ENCODE peak calls at places on chromosome 17, in eight cellular contexts. One of them, this sample, is unnamed.

GRCh38 chr17:39264119-39264518 is 38.4 kb upstream of the STAC2 start:
- DNase-seq in substantia nigra: no peak
- DNase-seq in pulmonary artery endothelial cell: no peak
- DNase-seq in activated CD4-positive, alpha-beta T cell treated with anti-CD3 and anti-CD28 coated beads, Interleukin-2, amount 50 U/mL, for 1 hour: no peak
- DNase-seq in MCF 10A: no peak
- DNase-seq in psoas muscle: peak
- DNase-seq in GM10248: no peak
- DNase-seq in CD8-positive, alpha-beta memory T cell: no peak
- DNase-seq in this sample: no peak

GRCh38 chr17:75270218-75270965 is 639 bp downstream of the MIF4GD start:
- DNase-seq in MCF 10A: peak
- DNase-seq in activated CD4-positive, alpha-beta T cell treated with anti-CD3 and anti-CD28 coated beads, Interleukin-2, amount 50 U/mL, for 1 hour: peak
- DNase-seq in pulmonary artery endothelial cell: no peak
- DNase-seq in GM10248: peak
- DNase-seq in substantia nigra: no peak
- DNase-seq in psoas muscle: peak
- DNase-seq in CD8-positive, alpha-beta memory T cell: peak
- DNase-seq in this sample: no peak

GRCh38 chr17:66727634-66728570 is 107.0 kb upstream of the CACNG5 start:
- DNase-seq in psoas muscle: peak
- DNase-seq in substantia nigra: peak
- DNase-seq in activated CD4-positive, alpha-beta T cell treated with anti-CD3 and anti-CD28 coated beads, Interleukin-2, amount 50 U/mL, for 1 hour: peak
- DNase-seq in pulmonary artery endothelial cell: peak
- DNase-seq in MCF 10A: peak
- DNase-seq in GM10248: peak
- DNase-seq in CD8-positive, alpha-beta memory T cell: peak
- DNase-seq in this sample: peak

GRCh38 chr17:6241996-6242395 is 171.8 kb downstream of the WSCD1 start:
- DNase-seq in pulmonary artery endothelial cell: no peak
- DNase-seq in MCF 10A: no peak
- DNase-seq in GM10248: no peak
- DNase-seq in CD8-positive, alpha-beta memory T cell: no peak
- DNase-seq in activated CD4-positive, alpha-beta T cell treated with anti-CD3 and anti-CD28 coated beads, Interleukin-2, amount 50 U/mL, for 1 hour: no peak
- DNase-seq in psoas muscle: no peak
- DNase-seq in substantia nigra: no peak
- DNase-seq in this sample: no peak

GRCh38 chr17:55482591-55483389 is 28.5 kb downstream of the SMIM36 start:
- DNase-seq in CD8-positive, alpha-beta memory T cell: no peak
- DNase-seq in MCF 10A: no peak
- DNase-seq in psoas muscle: no peak
- DNase-seq in activated CD4-positive, alpha-beta T cell treated with anti-CD3 and anti-CD28 coated beads, Interleukin-2, amount 50 U/mL, for 1 hour: no peak
- DNase-seq in pulmonary artery endothelial cell: no peak
- DNase-seq in GM10248: no peak
- DNase-seq in substantia nigra: no peak
- DNase-seq in this sample: no peak

GRCh38 chr17:68600881-68601564 is at the start of gene FAM20A:
- DNase-seq in GM10248: no peak
- DNase-seq in activated CD4-positive, alpha-beta T cell treated with anti-CD3 and anti-CD28 coated beads, Interleukin-2, amount 50 U/mL, for 1 hour: no peak
- DNase-seq in substantia nigra: no peak
- DNase-seq in psoas muscle: peak
- DNase-seq in CD8-positive, alpha-beta memory T cell: no peak
- DNase-seq in pulmonary artery endothelial cell: no peak
- DNase-seq in MCF 10A: no peak
- DNase-seq in this sample: no peak

GRCh38 chr17:596287-596686 is 118.4 kb downstream of the VPS53 start:
- DNase-seq in pulmonary artery endothelial cell: no peak
- DNase-seq in MCF 10A: no peak
- DNase-seq in GM10248: no peak
- DNase-seq in psoas muscle: no peak
- DNase-seq in CD8-positive, alpha-beta memory T cell: no peak
- DNase-seq in activated CD4-positive, alpha-beta T cell treated with anti-CD3 and anti-CD28 coated beads, Interleukin-2, amount 50 U/mL, for 1 hour: no peak
- DNase-seq in substantia nigra: no peak
- DNase-seq in this sample: no peak

GRCh38 chr17:59287452-59287851 is 44.0 kb upstream of the YPEL2 start:
- DNase-seq in GM10248: no peak
- DNase-seq in pulmonary artery endothelial cell: peak
- DNase-seq in MCF 10A: peak
- DNase-seq in CD8-positive, alpha-beta memory T cell: no peak
- DNase-seq in activated CD4-positive, alpha-beta T cell treated with anti-CD3 and anti-CD28 coated beads, Interleukin-2, amount 50 U/mL, for 1 hour: no peak
- DNase-seq in substantia nigra: no peak
- DNase-seq in psoas muscle: no peak
- DNase-seq in this sample: no peak

GRCh38 chr17:27504188-27504995 is 48.1 kb downstream of the KSR1 start:
- DNase-seq in CD8-positive, alpha-beta memory T cell: no peak
- DNase-seq in pulmonary artery endothelial cell: no peak
- DNase-seq in substantia nigra: no peak
- DNase-seq in activated CD4-positive, alpha-beta T cell treated with anti-CD3 and anti-CD28 coated beads, Interleukin-2, amount 50 U/mL, for 1 hour: no peak
- DNase-seq in GM10248: no peak
- DNase-seq in MCF 10A: no peak
- DNase-seq in psoas muscle: no peak
- DNase-seq in this sample: no peak

GRCh38 chr17:81868674-81869220 is 2.4 kb downstream of the ARHGDIA start:
- DNase-seq in GM10248: no peak
- DNase-seq in CD8-positive, alpha-beta memory T cell: no peak
- DNase-seq in MCF 10A: peak
- DNase-seq in pulmonary artery endothelial cell: no peak
- DNase-seq in substantia nigra: no peak
- DNase-seq in activated CD4-positive, alpha-beta T cell treated with anti-CD3 and anti-CD28 coated beads, Interleukin-2, amount 50 U/mL, for 1 hour: no peak
- DNase-seq in psoas muscle: peak
- DNase-seq in this sample: no peak

GRCh38 chr17:49515196-49515770 is 20.2 kb downstream of the NGFR start:
- DNase-seq in MCF 10A: peak
- DNase-seq in substantia nigra: peak
- DNase-seq in GM10248: peak
- DNase-seq in psoas muscle: peak
- DNase-seq in activated CD4-positive, alpha-beta T cell treated with anti-CD3 and anti-CD28 coated beads, Interleukin-2, amount 50 U/mL, for 1 hour: no peak
- DNase-seq in CD8-positive, alpha-beta memory T cell: no peak
- DNase-seq in pulmonary artery endothelial cell: no peak
- DNase-seq in this sample: no peak

GRCh38 chr17:18129041-18129502 is 20.5 kb downstream of the MYO15A start:
- DNase-seq in CD8-positive, alpha-beta memory T cell: no peak
- DNase-seq in MCF 10A: peak
- DNase-seq in psoas muscle: no peak
- DNase-seq in GM10248: no peak
- DNase-seq in activated CD4-positive, alpha-beta T cell treated with anti-CD3 and anti-CD28 coated beads, Interleukin-2, amount 50 U/mL, for 1 hour: no peak
- DNase-seq in pulmonary artery endothelial cell: no peak
- DNase-seq in substantia nigra: no peak
- DNase-seq in this sample: no peak

GRCh38 chr17:64622931-64623654 is 39.0 kb downstream of the SMURF2 start:
- DNase-seq in MCF 10A: peak
- DNase-seq in CD8-positive, alpha-beta memory T cell: no peak
- DNase-seq in pulmonary artery endothelial cell: peak
- DNase-seq in activated CD4-positive, alpha-beta T cell treated with anti-CD3 and anti-CD28 coated beads, Interleukin-2, amount 50 U/mL, for 1 hour: no peak
- DNase-seq in substantia nigra: no peak
- DNase-seq in GM10248: no peak
- DNase-seq in psoas muscle: no peak
- DNase-seq in this sample: no peak

GRCh38 chr17:43846221-43846712 is 709 bp upstream of the CD300LG start:
- DNase-seq in MCF 10A: peak
- DNase-seq in substantia nigra: peak
- DNase-seq in activated CD4-positive, alpha-beta T cell treated with anti-CD3 and anti-CD28 coated beads, Interleukin-2, amount 50 U/mL, for 1 hour: peak
- DNase-seq in pulmonary artery endothelial cell: peak
- DNase-seq in CD8-positive, alpha-beta memory T cell: peak
- DNase-seq in psoas muscle: peak
- DNase-seq in GM10248: peak
- DNase-seq in this sample: peak

GRCh38 chr17:43961954-43962353 is 8.2 kb upstream of the PYY start:
- DNase-seq in substantia nigra: no peak
- DNase-seq in GM10248: no peak
- DNase-seq in psoas muscle: no peak
- DNase-seq in pulmonary artery endothelial cell: no peak
- DNase-seq in MCF 10A: no peak
- DNase-seq in activated CD4-positive, alpha-beta T cell treated with anti-CD3 and anti-CD28 coated beads, Interleukin-2, amount 50 U/mL, for 1 hour: no peak
- DNase-seq in CD8-positive, alpha-beta memory T cell: peak
- DNase-seq in this sample: no peak

GRCh38 chr17:45092932-45093430 is 31.9 kb downstream of the NMT1 start:
- DNase-seq in psoas muscle: peak
- DNase-seq in substantia nigra: peak
- DNase-seq in MCF 10A: peak
- DNase-seq in activated CD4-positive, alpha-beta T cell treated with anti-CD3 and anti-CD28 coated beads, Interleukin-2, amount 50 U/mL, for 1 hour: no peak
- DNase-seq in pulmonary artery endothelial cell: peak
- DNase-seq in GM10248: no peak
- DNase-seq in CD8-positive, alpha-beta memory T cell: peak
- DNase-seq in this sample: no peak

GRCh38 chr17:12627776-12628491 is 37.8 kb upstream of the MYOCD start:
- DNase-seq in psoas muscle: no peak
- DNase-seq in substantia nigra: no peak
- DNase-seq in MCF 10A: no peak
- DNase-seq in activated CD4-positive, alpha-beta T cell treated with anti-CD3 and anti-CD28 coated beads, Interleukin-2, amount 50 U/mL, for 1 hour: no peak
- DNase-seq in CD8-positive, alpha-beta memory T cell: no peak
- DNase-seq in pulmonary artery endothelial cell: no peak
- DNase-seq in GM10248: no peak
- DNase-seq in this sample: no peak

GRCh38 chr17:1143573-1143972 is 36.2 kb downstream of the ABR start:
- DNase-seq in substantia nigra: no peak
- DNase-seq in activated CD4-positive, alpha-beta T cell treated with anti-CD3 and anti-CD28 coated beads, Interleukin-2, amount 50 U/mL, for 1 hour: no peak
- DNase-seq in CD8-positive, alpha-beta memory T cell: no peak
- DNase-seq in pulmonary artery endothelial cell: no peak
- DNase-seq in MCF 10A: no peak
- DNase-seq in GM10248: no peak
- DNase-seq in psoas muscle: no peak
- DNase-seq in this sample: no peak

GRCh38 chr17:17812211-17813054 is 24.4 kb downstream of the SREBF1 start:
- DNase-seq in psoas muscle: peak
- DNase-seq in CD8-positive, alpha-beta memory T cell: peak
- DNase-seq in GM10248: peak
- DNase-seq in substantia nigra: peak
- DNase-seq in pulmonary artery endothelial cell: no peak
- DNase-seq in activated CD4-positive, alpha-beta T cell treated with anti-CD3 and anti-CD28 coated beads, Interleukin-2, amount 50 U/mL, for 1 hour: peak
- DNase-seq in MCF 10A: peak
- DNase-seq in this sample: peak

GRCh38 chr17:14791221-14791620 is 473.9 kb downstream of the PMP22 start:
- DNase-seq in substantia nigra: no peak
- DNase-seq in GM10248: no peak
- DNase-seq in pulmonary artery endothelial cell: no peak
- DNase-seq in MCF 10A: no peak
- DNase-seq in psoas muscle: no peak
- DNase-seq in CD8-positive, alpha-beta memory T cell: no peak
- DNase-seq in activated CD4-positive, alpha-beta T cell treated with anti-CD3 and anti-CD28 coated beads, Interleukin-2, amount 50 U/mL, for 1 hour: no peak
- DNase-seq in this sample: no peak

GRCh38 chr17:58329808-58330543 is 1.4 kb upstream of the TSPOAP1 start:
- DNase-seq in CD8-positive, alpha-beta memory T cell: peak
- DNase-seq in activated CD4-positive, alpha-beta T cell treated with anti-CD3 and anti-CD28 coated beads, Interleukin-2, amount 50 U/mL, for 1 hour: peak
- DNase-seq in GM10248: no peak
- DNase-seq in MCF 10A: no peak
- DNase-seq in substantia nigra: no peak
- DNase-seq in psoas muscle: no peak
- DNase-seq in pulmonary artery endothelial cell: no peak
- DNase-seq in this sample: peak

GRCh38 chr17:80872999-80873951 is 118.4 kb upstream of the CHMP6 start:
- DNase-seq in pulmonary artery endothelial cell: no peak
- DNase-seq in GM10248: no peak
- DNase-seq in activated CD4-positive, alpha-beta T cell treated with anti-CD3 and anti-CD28 coated beads, Interleukin-2, amount 50 U/mL, for 1 hour: no peak
- DNase-seq in substantia nigra: no peak
- DNase-seq in MCF 10A: peak
- DNase-seq in psoas muscle: peak
- DNase-seq in CD8-positive, alpha-beta memory T cell: peak
- DNase-seq in this sample: no peak

GRCh38 chr17:58913971-58914769 is 158.5 kb downstream of the PPM1E start:
- DNase-seq in GM10248: no peak
- DNase-seq in psoas muscle: no peak
- DNase-seq in CD8-positive, alpha-beta memory T cell: no peak
- DNase-seq in pulmonary artery endothelial cell: no peak
- DNase-seq in activated CD4-positive, alpha-beta T cell treated with anti-CD3 and anti-CD28 coated beads, Interleukin-2, amount 50 U/mL, for 1 hour: no peak
- DNase-seq in MCF 10A: peak
- DNase-seq in substantia nigra: no peak
- DNase-seq in this sample: no peak

GRCh38 chr17:36525888-36526287 is 8.8 kb downstream of the MYO19 start:
- DNase-seq in GM10248: no peak
- DNase-seq in MCF 10A: no peak
- DNase-seq in activated CD4-positive, alpha-beta T cell treated with anti-CD3 and anti-CD28 coated beads, Interleukin-2, amount 50 U/mL, for 1 hour: no peak
- DNase-seq in pulmonary artery endothelial cell: no peak
- DNase-seq in substantia nigra: no peak
- DNase-seq in psoas muscle: no peak
- DNase-seq in CD8-positive, alpha-beta memory T cell: no peak
- DNase-seq in this sample: no peak

GRCh38 chr17:44905006-44906000 is 6.1 kb upstream of the EFTUD2 start:
- DNase-seq in substantia nigra: no peak
- DNase-seq in MCF 10A: no peak
- DNase-seq in CD8-positive, alpha-beta memory T cell: no peak
- DNase-seq in psoas muscle: no peak
- DNase-seq in GM10248: no peak
- DNase-seq in pulmonary artery endothelial cell: no peak
- DNase-seq in activated CD4-positive, alpha-beta T cell treated with anti-CD3 and anti-CD28 coated beads, Interleukin-2, amount 50 U/mL, for 1 hour: no peak
- DNase-seq in this sample: no peak

GRCh38 chr17:29617125-29617480 is 5.6 kb downstream of the CORO6 start:
- DNase-seq in psoas muscle: peak
- DNase-seq in MCF 10A: no peak
- DNase-seq in activated CD4-positive, alpha-beta T cell treated with anti-CD3 and anti-CD28 coated beads, Interleukin-2, amount 50 U/mL, for 1 hour: peak
- DNase-seq in CD8-positive, alpha-beta memory T cell: peak
- DNase-seq in pulmonary artery endothelial cell: peak
- DNase-seq in GM10248: peak
- DNase-seq in substantia nigra: peak
- DNase-seq in this sample: peak

GRCh38 chr17:6534846-6535514 is 21.4 kb downstream of the PITPNM3 start:
- DNase-seq in activated CD4-positive, alpha-beta T cell treated with anti-CD3 and anti-CD28 coated beads, Interleukin-2, amount 50 U/mL, for 1 hour: no peak
- DNase-seq in CD8-positive, alpha-beta memory T cell: no peak
- DNase-seq in psoas muscle: no peak
- DNase-seq in MCF 10A: no peak
- DNase-seq in GM10248: no peak
- DNase-seq in pulmonary artery endothelial cell: no peak
- DNase-seq in substantia nigra: no peak
- DNase-seq in this sample: no peak

GRCh38 chr17:49676276-49676868 is 1.5 kb downstream of the SPOP start:
- DNase-seq in CD8-positive, alpha-beta memory T cell: peak
- DNase-seq in pulmonary artery endothelial cell: no peak
- DNase-seq in GM10248: peak
- DNase-seq in activated CD4-positive, alpha-beta T cell treated with anti-CD3 and anti-CD28 coated beads, Interleukin-2, amount 50 U/mL, for 1 hour: no peak
- DNase-seq in MCF 10A: no peak
- DNase-seq in psoas muscle: no peak
- DNase-seq in substantia nigra: no peak
- DNase-seq in this sample: peak

GRCh38 chr17:14308965-14309879 is 8.3 kb downstream of the HS3ST3B1 start:
- DNase-seq in psoas muscle: peak
- DNase-seq in substantia nigra: peak
- DNase-seq in activated CD4-positive, alpha-beta T cell treated with anti-CD3 and anti-CD28 coated beads, Interleukin-2, amount 50 U/mL, for 1 hour: peak
- DNase-seq in MCF 10A: peak
- DNase-seq in GM10248: peak
- DNase-seq in CD8-positive, alpha-beta memory T cell: peak
- DNase-seq in pulmonary artery endothelial cell: no peak
- DNase-seq in this sample: peak

GRCh38 chr17:68428498-68429172 is 28.7 kb downstream of the WIPI1 start:
- DNase-seq in GM10248: no peak
- DNase-seq in CD8-positive, alpha-beta memory T cell: no peak
- DNase-seq in activated CD4-positive, alpha-beta T cell treated with anti-CD3 and anti-CD28 coated beads, Interleukin-2, amount 50 U/mL, for 1 hour: no peak
- DNase-seq in psoas muscle: no peak
- DNase-seq in pulmonary artery endothelial cell: no peak
- DNase-seq in MCF 10A: peak
- DNase-seq in substantia nigra: no peak
- DNase-seq in this sample: no peak

GRCh38 chr17:2693561-2694380 is 17.8 kb downstream of the CLUH start:
- DNase-seq in pulmonary artery endothelial cell: no peak
- DNase-seq in CD8-positive, alpha-beta memory T cell: no peak
- DNase-seq in substantia nigra: no peak
- DNase-seq in psoas muscle: no peak
- DNase-seq in MCF 10A: no peak
- DNase-seq in activated CD4-positive, alpha-beta T cell treated with anti-CD3 and anti-CD28 coated beads, Interleukin-2, amount 50 U/mL, for 1 hour: no peak
- DNase-seq in GM10248: peak
- DNase-seq in this sample: peak

GRCh38 chr17:68399638-68400403 is 57.5 kb downstream of the WIPI1 start:
- DNase-seq in CD8-positive, alpha-beta memory T cell: no peak
- DNase-seq in activated CD4-positive, alpha-beta T cell treated with anti-CD3 and anti-CD28 coated beads, Interleukin-2, amount 50 U/mL, for 1 hour: no peak
- DNase-seq in MCF 10A: no peak
- DNase-seq in GM10248: no peak
- DNase-seq in psoas muscle: no peak
- DNase-seq in substantia nigra: no peak
- DNase-seq in pulmonary artery endothelial cell: no peak
- DNase-seq in this sample: no peak

GRCh38 chr17:35968520-35969054 is 12.7 kb downstream of the CCL16 start:
- DNase-seq in MCF 10A: no peak
- DNase-seq in activated CD4-positive, alpha-beta T cell treated with anti-CD3 and anti-CD28 coated beads, Interleukin-2, amount 50 U/mL, for 1 hour: no peak
- DNase-seq in CD8-positive, alpha-beta memory T cell: no peak
- DNase-seq in substantia nigra: no peak
- DNase-seq in psoas muscle: no peak
- DNase-seq in pulmonary artery endothelial cell: no peak
- DNase-seq in GM10248: no peak
- DNase-seq in this sample: no peak

GRCh38 chr17:70588003-70588402 is 418.7 kb downstream of the KCNJ2 start:
- DNase-seq in psoas muscle: no peak
- DNase-seq in activated CD4-positive, alpha-beta T cell treated with anti-CD3 and anti-CD28 coated beads, Interleukin-2, amount 50 U/mL, for 1 hour: no peak
- DNase-seq in GM10248: no peak
- DNase-seq in substantia nigra: no peak
- DNase-seq in MCF 10A: peak
- DNase-seq in pulmonary artery endothelial cell: no peak
- DNase-seq in CD8-positive, alpha-beta memory T cell: no peak
- DNase-seq in this sample: no peak